ENCODE peak calls at places on chromosomes 1 and 21, in ten cellular contexts. O is transverse colon; G is lung; V is HCT116; Q is adipocyte; T is cardiac muscle cell; P is naive thymus-derived CD4-positive, alpha-beta T cell; X is heart left ventricle; I is hepatocyte; M is H1. U is an unnamed sample.

GRCh38 chr1:109687641-109688499 is at the start of gene GSTM1:
- DNase-seq in O (peak; percentile 83), G (no peak), V (no peak), Q (no peak), T (peak; percentile 82), P (peak; percentile 74), X (no peak), I (peak; percentile 79), M (peak; percentile 89), U (no peak)

GRCh38 chr1:29319300-29320110 is 83.2 kb downstream of the PTPRU start:
- DNase-seq in O (no peak), G (no peak), V (no peak), Q (no peak), T (no peak), P (no peak), X (no peak), I (no peak), M (no peak), U (no peak)

GRCh38 chr1:177170756-177171535 is at the start of gene BRINP2:
- DNase-seq in O (peak; percentile 15), G (peak; percentile 53), V (no peak), Q (peak; percentile 16), T (peak; percentile 30), P (no peak), X (peak; percentile 62), I (peak; percentile 63), M (peak; percentile 89), U (no peak)

GRCh38 chr1:109928591-109929111 is 18.0 kb downstream of the CSF1 start:
- DNase-seq in O (peak; percentile 36), G (no peak), V (no peak), Q (peak; percentile 37), T (peak; percentile 98), P (no peak), X (peak; percentile 80), I (peak; percentile 37), M (no peak), U (no peak)

GRCh38 chr1:175742790-175743459 is 470 bp downstream of the TNR start:
- DNase-seq in O (no peak), G (no peak), V (no peak), Q (peak; percentile 40), T (peak; percentile 71), P (no peak), X (no peak), I (peak; percentile 66), M (peak; percentile 59), U (no peak)

GRCh38 chr1:166189126-166189525 is 22.3 kb upstream of the FAM78B start:
- DNase-seq in O (no peak), G (no peak), V (no peak), Q (no peak), T (no peak), P (no peak), X (no peak), I (no peak), M (no peak), U (no peak)

GRCh38 chr1:97353094-97353493 is 567.7 kb downstream of the DPYD start:
- DNase-seq in O (peak; percentile 16), G (no peak), V (no peak), Q (no peak), T (no peak), P (no peak), X (no peak), I (no peak), M (no peak), U (no peak)

GRCh38 chr21:43809853-43810504 is 20.6 kb downstream of the RRP1 start:
- DNase-seq in O (no peak), G (no peak), V (no peak), Q (no peak), T (no peak), P (no peak), X (no peak), I (no peak), M (no peak), U (no peak)

GRCh38 chr1:25863486-25864262 is 4.4 kb upstream of the AUNIP start:
- DNase-seq in O (no peak), G (no peak), V (no peak), Q (no peak), T (no peak), P (no peak), X (no peak), I (no peak), M (no peak), U (no peak)

GRCh38 chr1:225825078-225825477 is 15.2 kb downstream of the EPHX1 start:
- DNase-seq in O (no peak), G (no peak), V (no peak), Q (no peak), T (no peak), P (no peak), X (no peak), I (peak; percentile 55), M (no peak), U (no peak)

GRCh38 chr1:63487336-63488065 is 35.5 kb downstream of the ITGB3BP start:
- DNase-seq in O (no peak), G (no peak), V (no peak), Q (no peak), T (peak; percentile 60), P (no peak), X (no peak), I (peak; percentile 9), M (no peak), U (no peak)

GRCh38 chr1:5485968-5486665 is 506.1 kb downstream of the NPHP4 start:
- DNase-seq in O (no peak), G (no peak), V (no peak), Q (no peak), T (no peak), P (no peak), X (no peak), I (no peak), M (no peak), U (no peak)

GRCh38 chr21:29508311-29508710 is 209.6 kb downstream of the BACH1 start:
- DNase-seq in O (no peak), G (no peak), V (no peak), Q (no peak), T (no peak), P (no peak), X (no peak), I (no peak), M (no peak), U (no peak)

GRCh38 chr1:216144661-216145450 is 278.4 kb downstream of the USH2A start:
- DNase-seq in O (no peak), G (no peak), V (no peak), Q (no peak), T (no peak), P (no peak), X (no peak), I (peak; percentile 8), M (no peak), U (no peak)

GRCh38 chr1:153549741-153550397 is 811 bp upstream of the S100A3 start:
- DNase-seq in O (peak; percentile 5), G (no peak), V (no peak), Q (no peak), T (no peak), P (no peak), X (no peak), I (no peak), M (no peak), U (no peak)

DNA sequence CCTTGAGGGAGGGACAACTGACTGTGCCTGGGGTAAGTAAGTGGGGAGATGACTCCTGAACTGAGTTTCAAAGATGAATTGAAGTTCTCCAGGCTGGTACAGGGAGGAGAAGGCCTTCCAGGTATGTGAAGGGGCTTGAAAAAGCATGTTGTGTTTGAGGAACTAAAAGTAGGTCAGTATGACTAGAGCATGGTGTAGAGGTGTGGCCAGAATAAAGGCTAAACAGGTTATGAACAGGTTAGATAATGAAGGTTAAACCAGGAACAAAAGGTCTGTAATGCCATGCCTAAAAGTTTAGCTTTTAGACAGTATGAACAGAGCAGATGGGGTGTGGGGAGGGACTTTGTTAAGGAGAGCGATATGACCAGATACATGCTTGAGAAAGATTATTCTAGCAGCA is 7.3 kb upstream of the CLSPN start:
- DNase-seq in O (no peak), G (no peak), V (no peak), Q (no peak), T (no peak), P (no peak), X (no peak), I (no peak), M (no peak), U (no peak)
- H3K36me3 ChIP-seq in O (no peaks in the 10 kb centered on the region), G (no peaks in the 10 kb centered on the region), V (no peaks in the 10 kb centered on the region), Q (no peaks in the 10 kb centered on the region), T (no peaks in the 10 kb centered on the region), P (no peaks in the 10 kb centered on the region), X (no peaks in the 10 kb centered on the region), I (no peaks in the 10 kb centered on the region), M (no peaks in the 10 kb centered on the region), U (no peaks in the 10 kb centered on the region)

GRCh38 chr1:203870256-203870655 is 8.9 kb downstream of the SNRPE start:
- DNase-seq in O (no peak), G (no peak), V (no peak), Q (peak; percentile 39), T (peak; percentile 22), P (no peak), X (no peak), I (no peak), M (no peak), U (no peak)

GRCh38 chr1:203871114-203871875 is 9.9 kb downstream of the SNRPE start:
- DNase-seq in O (peak; percentile 13), G (no peak), V (peak; percentile 62), Q (peak; percentile 89), T (peak; percentile 89), P (peak; percentile 7), X (no peak), I (peak; percentile 81), M (no peak), U (no peak)

GRCh38 chr1:203873094-203873493 is 11.7 kb downstream of the SNRPE start:
- DNase-seq in O (no peak), G (no peak), V (no peak), Q (no peak), T (no peak), P (no peak), X (no peak), I (no peak), M (no peak), U (no peak)

GRCh38 chr1:203867816-203868215 is 6.4 kb downstream of the SNRPE start:
- DNase-seq in O (no peak), G (no peak), V (no peak), Q (no peak), T (peak; percentile 4), P (no peak), X (no peak), I (no peak), M (no peak), U (no peak)
- H3K36me3 ChIP-seq in O (peaks cover 37% of the 10 kb centered on the region), G (peaks cover 37% of the 10 kb centered on the region), V (peaks cover 45% of the 10 kb centered on the region), Q (peaks cover 54% of the 10 kb centered on the region), T (peaks cover 45% of the 10 kb centered on the region), P (peaks cover 18% of the 10 kb centered on the region), X (peaks cover 84% of the 10 kb centered on the region), I (no peaks in the 10 kb centered on the region), M (peaks cover 24% of the 10 kb centered on the region), U (peaks cover 42% of the 10 kb centered on the region)

DNA sequence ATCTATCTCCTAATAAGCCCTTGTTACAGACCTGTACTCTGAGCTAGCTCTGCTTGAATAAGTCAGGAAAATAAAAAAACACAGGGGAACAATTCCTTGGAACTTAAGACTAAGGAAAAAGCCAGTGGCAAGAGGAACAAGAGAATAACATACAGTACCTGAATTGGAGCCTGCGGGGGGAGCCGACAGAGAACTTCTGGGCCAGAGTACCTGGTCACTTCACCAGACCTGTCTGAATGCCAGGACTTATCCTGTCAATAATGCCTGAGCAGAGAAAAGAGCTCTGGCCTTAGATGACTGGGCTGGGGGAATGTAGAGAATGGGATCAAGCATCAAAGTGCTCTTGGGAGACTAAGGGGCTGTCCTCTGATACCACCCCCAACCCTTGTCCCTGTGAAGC is 15.1 kb downstream of the PEA15 start:
- DNase-seq in O (no peak), G (no peak), V (no peak), Q (no peak), T (no peak), P (no peak), X (no peak), I (no peak), M (no peak), U (no peak)
- H3K36me3 ChIP-seq in O (peaks cover 50% of the 10 kb centered on the region), G (peaks cover 53% of the 10 kb centered on the region), V (peaks cover 64% of the 10 kb centered on the region), Q (peaks cover 95% of the 10 kb centered on the region), T (peaks cover 64% of the 10 kb centered on the region), P (peaks cover 53% of the 10 kb centered on the region), X (peaks cover 100% of the 10 kb centered on the region), I (peaks cover 4% of the 10 kb centered on the region), M (peaks cover 31% of the 10 kb centered on the region), U (peaks cover 45% of the 10 kb centered on the region)

GRCh38 chr1:32557812-32558211 is 18.6 kb downstream of the ZBTB8A start:
- DNase-seq in O (no peak), G (no peak), V (no peak), Q (no peak), T (no peak), P (no peak), X (no peak), I (no peak), M (no peak), U (no peak)
- H3K36me3 ChIP-seq in O (peaks cover 5% of the 10 kb centered on the region), G (peaks cover 12% of the 10 kb centered on the region), V (peaks cover 5% of the 10 kb centered on the region), Q (peaks cover 6% of the 10 kb centered on the region), T (no peaks in the 10 kb centered on the region), P (no peaks in the 10 kb centered on the region), X (no peaks in the 10 kb centered on the region), I (no peaks in the 10 kb centered on the region), M (no peaks in the 10 kb centered on the region), U (peaks cover 70% of the 10 kb centered on the region)

U was measured in esophagus squamous epithelium.